ENCODE peak calls at places on chromosomes 4 and X, in eight cellular contexts. One of them, this sample, is unnamed.

GRCh38 chr4:110624016-110624770 is 1.3 kb upstream of the PITX2 start:
- DNase-seq in right atrium auricular region: no peak
- DNase-seq in mucosa of descending colon: no peak
- DNase-seq in A549: no peak
- DNase-seq in fibroblast of lung: no peak
- DNase-seq in psoas muscle: no peak
- DNase-seq in tibial nerve: no peak
- DNase-seq in upper lobe of right lung: no peak
- DNase-seq in this sample: no peak

GRCh38 chrX:48616575-48616974 is 19.3 kb downstream of the WDR13 start:
- DNase-seq in tibial nerve: no peak
- DNase-seq in fibroblast of lung: peak; percentile 48
- DNase-seq in psoas muscle: no peak
- DNase-seq in mucosa of descending colon: no peak
- DNase-seq in A549: no peak
- DNase-seq in right atrium auricular region: no peak
- DNase-seq in upper lobe of right lung: no peak
- DNase-seq in this sample: no peak

GRCh38 chr4:39635023-39635422 is 3.6 kb downstream of the SMIM14 start:
- DNase-seq in mucosa of descending colon: no peak
- DNase-seq in tibial nerve: no peak
- DNase-seq in right atrium auricular region: no peak
- DNase-seq in fibroblast of lung: no peak
- DNase-seq in upper lobe of right lung: no peak
- DNase-seq in psoas muscle: no peak
- DNase-seq in A549: no peak
- DNase-seq in this sample: no peak

GRCh38 chrX:38183577-38183976 is 37.1 kb downstream of the SRPX start:
- DNase-seq in upper lobe of right lung: no peak
- DNase-seq in psoas muscle: no peak
- DNase-seq in fibroblast of lung: peak; percentile 53
- DNase-seq in mucosa of descending colon: no peak
- DNase-seq in tibial nerve: no peak
- DNase-seq in A549: no peak
- DNase-seq in right atrium auricular region: no peak
- DNase-seq in this sample: no peak

GRCh38 chr4:176436500-176436973 is 116.8 kb downstream of the SPCS3 start:
- DNase-seq in upper lobe of right lung: no peak
- DNase-seq in tibial nerve: no peak
- DNase-seq in right atrium auricular region: no peak
- DNase-seq in psoas muscle: no peak
- DNase-seq in fibroblast of lung: peak; percentile 58
- DNase-seq in mucosa of descending colon: no peak
- DNase-seq in A549: peak; percentile 3
- DNase-seq in this sample: no peak

GRCh38 chrX:141405486-141405877 is 163.2 kb upstream of the SPANXC start:
- DNase-seq in psoas muscle: no peak
- DNase-seq in tibial nerve: no peak
- DNase-seq in fibroblast of lung: no peak
- DNase-seq in right atrium auricular region: no peak
- DNase-seq in mucosa of descending colon: no peak
- DNase-seq in upper lobe of right lung: no peak
- DNase-seq in A549: peak; percentile 70
- DNase-seq in this sample: no peak

GRCh38 chr4:121898150-121898549 is 27.9 kb upstream of the BBS7 start:
- DNase-seq in right atrium auricular region: no peak
- DNase-seq in psoas muscle: no peak
- DNase-seq in upper lobe of right lung: no peak
- DNase-seq in A549: no peak
- DNase-seq in tibial nerve: no peak
- DNase-seq in mucosa of descending colon: peak; percentile 15
- DNase-seq in fibroblast of lung: no peak
- DNase-seq in this sample: no peak

GRCh38 chrX:108671526-108671925 is 64.8 kb downstream of the IRS4 start:
- DNase-seq in psoas muscle: no peak
- DNase-seq in right atrium auricular region: no peak
- DNase-seq in mucosa of descending colon: no peak
- DNase-seq in upper lobe of right lung: no peak
- DNase-seq in fibroblast of lung: no peak
- DNase-seq in tibial nerve: no peak
- DNase-seq in A549: no peak
- DNase-seq in this sample: no peak

GRCh38 chr4:182142146-182143085 is 100.8 kb upstream of the TENM3 start:
- DNase-seq in fibroblast of lung: peak; percentile 64
- DNase-seq in right atrium auricular region: no peak
- DNase-seq in A549: no peak
- DNase-seq in psoas muscle: peak; percentile 20
- DNase-seq in upper lobe of right lung: no peak
- DNase-seq in mucosa of descending colon: peak; percentile 39
- DNase-seq in tibial nerve: no peak
- DNase-seq in this sample: peak; percentile 58

GRCh38 chrX:2867191-2867590 is 38.5 kb downstream of the GYG2 start:
- DNase-seq in right atrium auricular region: peak; percentile 40
- DNase-seq in tibial nerve: no peak
- DNase-seq in A549: no peak
- DNase-seq in mucosa of descending colon: no peak
- DNase-seq in fibroblast of lung: no peak
- DNase-seq in psoas muscle: no peak
- DNase-seq in upper lobe of right lung: no peak
- DNase-seq in this sample: no peak

GRCh38 chrX:25941559-25942250 is 196.4 kb upstream of the MAGEB18 start:
- DNase-seq in tibial nerve: no peak
- DNase-seq in psoas muscle: no peak
- DNase-seq in fibroblast of lung: no peak
- DNase-seq in right atrium auricular region: no peak
- DNase-seq in upper lobe of right lung: no peak
- DNase-seq in A549: no peak
- DNase-seq in mucosa of descending colon: no peak
- DNase-seq in this sample: peak; percentile 18

GRCh38 chr4:15498356-15498755 is 28.7 kb downstream of the CC2D2A start:
- DNase-seq in tibial nerve: no peak
- DNase-seq in A549: no peak
- DNase-seq in upper lobe of right lung: no peak
- DNase-seq in right atrium auricular region: no peak
- DNase-seq in mucosa of descending colon: no peak
- DNase-seq in psoas muscle: no peak
- DNase-seq in fibroblast of lung: no peak
- DNase-seq in this sample: no peak

GRCh38 chr4:186757696-186758330 is 34.2 kb upstream of the FAT1 start:
- DNase-seq in right atrium auricular region: no peak
- DNase-seq in fibroblast of lung: no peak
- DNase-seq in A549: no peak
- DNase-seq in upper lobe of right lung: no peak
- DNase-seq in tibial nerve: no peak
- DNase-seq in mucosa of descending colon: no peak
- DNase-seq in psoas muscle: no peak
- DNase-seq in this sample: no peak

GRCh38 chr4:158824425-158825274 is 55.8 kb downstream of the FNIP2 start:
- DNase-seq in mucosa of descending colon: no peak
- DNase-seq in psoas muscle: peak; percentile 43
- DNase-seq in fibroblast of lung: peak; percentile 21
- DNase-seq in upper lobe of right lung: no peak
- DNase-seq in A549: no peak
- DNase-seq in tibial nerve: no peak
- DNase-seq in right atrium auricular region: no peak
- DNase-seq in this sample: peak; percentile 37

GRCh38 chr4:3246458-3247398 is 2.2 kb upstream of the MSANTD1 start:
- DNase-seq in mucosa of descending colon: no peak
- DNase-seq in upper lobe of right lung: no peak
- DNase-seq in right atrium auricular region: no peak
- DNase-seq in fibroblast of lung: no peak
- DNase-seq in A549: no peak
- DNase-seq in tibial nerve: no peak
- DNase-seq in psoas muscle: no peak
- DNase-seq in this sample: no peak

GRCh38 chrX:31931225-31931624 is 859.4 kb upstream of the FTHL17 start:
- DNase-seq in fibroblast of lung: peak; percentile 50
- DNase-seq in upper lobe of right lung: no peak
- DNase-seq in tibial nerve: no peak
- DNase-seq in psoas muscle: no peak
- DNase-seq in right atrium auricular region: no peak
- DNase-seq in mucosa of descending colon: no peak
- DNase-seq in A549: no peak
- DNase-seq in this sample: no peak

GRCh38 chr4:176400816-176401461 is 81.2 kb downstream of the SPCS3 start:
- DNase-seq in fibroblast of lung: peak; percentile 66
- DNase-seq in right atrium auricular region: no peak
- DNase-seq in A549: no peak
- DNase-seq in mucosa of descending colon: no peak
- DNase-seq in psoas muscle: no peak
- DNase-seq in tibial nerve: no peak
- DNase-seq in upper lobe of right lung: no peak
- DNase-seq in this sample: no peak

GRCh38 chr4:99868126-99868596 is 26.1 kb downstream of the LAMTOR3 start:
- DNase-seq in psoas muscle: no peak
- DNase-seq in right atrium auricular region: no peak
- DNase-seq in tibial nerve: no peak
- DNase-seq in mucosa of descending colon: no peak
- DNase-seq in fibroblast of lung: peak; percentile 43
- DNase-seq in upper lobe of right lung: no peak
- DNase-seq in A549: no peak
- DNase-seq in this sample: peak; percentile 3

GRCh38 chr4:33184684-33185083 is 2464.5 kb downstream of the PCDH7 start:
- DNase-seq in tibial nerve: no peak
- DNase-seq in upper lobe of right lung: no peak
- DNase-seq in mucosa of descending colon: no peak
- DNase-seq in fibroblast of lung: peak; percentile 69
- DNase-seq in right atrium auricular region: no peak
- DNase-seq in A549: no peak
- DNase-seq in psoas muscle: no peak
- DNase-seq in this sample: no peak

GRCh38 chr4:14837860-14838259 is 164.4 kb upstream of the CPEB2 start:
- DNase-seq in upper lobe of right lung: no peak
- DNase-seq in psoas muscle: no peak
- DNase-seq in fibroblast of lung: no peak
- DNase-seq in right atrium auricular region: no peak
- DNase-seq in mucosa of descending colon: no peak
- DNase-seq in tibial nerve: no peak
- DNase-seq in A549: no peak
- DNase-seq in this sample: no peak

GRCh38 chr4:73729534-73730165 is 10.7 kb upstream of the CXCL8 start:
- DNase-seq in right atrium auricular region: peak; percentile 82
- DNase-seq in psoas muscle: peak; percentile 48
- DNase-seq in upper lobe of right lung: peak; percentile 63
- DNase-seq in tibial nerve: peak; percentile 81
- DNase-seq in A549: peak; percentile 43
- DNase-seq in fibroblast of lung: peak; percentile 92
- DNase-seq in mucosa of descending colon: no peak
- DNase-seq in this sample: peak; percentile 66

GRCh38 chrX:34734383-34734782 is 77.3 kb upstream of the TMEM47 start:
- DNase-seq in A549: no peak
- DNase-seq in upper lobe of right lung: no peak
- DNase-seq in mucosa of descending colon: no peak
- DNase-seq in psoas muscle: no peak
- DNase-seq in right atrium auricular region: no peak
- DNase-seq in fibroblast of lung: peak; percentile 48
- DNase-seq in tibial nerve: no peak
- DNase-seq in this sample: peak; percentile 3

GRCh38 chrX:74242050-74242449 is 61.9 kb upstream of the ZCCHC13 start:
- DNase-seq in fibroblast of lung: peak; percentile 39
- DNase-seq in A549: no peak
- DNase-seq in tibial nerve: no peak
- DNase-seq in right atrium auricular region: no peak
- DNase-seq in psoas muscle: no peak
- DNase-seq in upper lobe of right lung: no peak
- DNase-seq in mucosa of descending colon: no peak
- DNase-seq in this sample: peak; percentile 44

DNA sequence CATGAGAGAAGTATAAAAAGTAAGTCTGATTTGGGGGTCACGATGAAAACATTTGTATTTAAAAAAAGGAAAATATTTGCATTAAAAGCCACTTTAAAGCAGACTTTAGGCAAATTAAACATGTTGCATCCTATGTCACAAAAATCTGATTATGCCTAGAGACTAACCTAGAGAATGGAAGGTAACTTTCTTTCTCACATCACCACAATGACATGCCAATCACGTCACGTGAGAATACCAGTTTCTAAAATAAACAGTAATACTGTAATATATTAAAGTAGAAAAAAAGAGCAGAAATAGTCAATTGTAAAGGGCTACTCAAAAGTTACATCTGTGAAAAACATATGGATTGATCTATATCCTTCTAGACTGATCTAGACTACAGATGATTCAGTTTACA is 3.3 kb downstream of the CHIC2 start:
- DNase-seq in mucosa of descending colon: no peak
- DNase-seq in fibroblast of lung: no peak
- DNase-seq in upper lobe of right lung: no peak
- DNase-seq in tibial nerve: no peak
- DNase-seq in A549: no peak
- DNase-seq in right atrium auricular region: no peak
- DNase-seq in psoas muscle: no peak
- DNase-seq in this sample: no peak
- H3K4me1 ChIP-seq in mucosa of descending colon: peaks cover 17% of the 10 kb centered on the region
- H3K4me1 ChIP-seq in fibroblast of lung: peaks cover 9% of the 10 kb centered on the region
- H3K4me1 ChIP-seq in upper lobe of right lung: peaks cover 67% of the 10 kb centered on the region
- H3K4me1 ChIP-seq in tibial nerve: peaks cover 4% of the 10 kb centered on the region
- H3K4me1 ChIP-seq in A549: peaks cover 21% of the 10 kb centered on the region
- H3K4me1 ChIP-seq in right atrium auricular region: peaks cover 55% of the 10 kb centered on the region
- H3K4me1 ChIP-seq in psoas muscle: peaks cover 71% of the 10 kb centered on the region
- H3K4me1 ChIP-seq in this sample: peaks cover 39% of the 10 kb centered on the region

DNA sequence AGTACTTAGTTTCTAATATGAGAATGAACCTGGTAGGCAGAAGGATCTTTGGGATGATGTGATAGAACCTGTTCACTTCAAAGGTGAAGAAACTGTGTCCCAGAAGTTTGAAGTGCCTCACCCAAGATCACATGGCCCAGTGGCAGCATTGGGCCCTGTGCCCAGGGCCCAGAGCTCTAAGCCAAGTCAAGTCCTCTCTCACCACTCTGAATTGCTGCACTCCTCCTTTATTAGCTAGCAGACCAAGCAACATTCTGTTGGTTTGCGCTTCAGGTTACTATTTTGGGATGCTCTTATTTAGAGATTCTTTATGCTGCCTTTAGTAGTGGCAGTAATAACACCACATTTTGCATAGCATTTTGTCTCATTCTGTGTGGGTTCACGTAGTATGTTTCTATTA is 82.7 kb downstream of the PARM1 start:
- DNase-seq in right atrium auricular region: no peak
- DNase-seq in A549: no peak
- DNase-seq in fibroblast of lung: no peak
- DNase-seq in upper lobe of right lung: peak; percentile 81
- DNase-seq in mucosa of descending colon: no peak
- DNase-seq in tibial nerve: no peak
- DNase-seq in psoas muscle: no peak
- DNase-seq in this sample: no peak
- TF ChIP-seq CTCF in right atrium auricular region: no peak
- TF ChIP-seq CTCF in A549: no peak
- TF ChIP-seq CTCF in fibroblast of lung: no peak
- TF ChIP-seq CTCF in upper lobe of right lung: no peak
- TF ChIP-seq CTCF in mucosa of descending colon: no peak
- TF ChIP-seq CTCF in tibial nerve: no peak
- TF ChIP-seq CTCF in psoas muscle: no peak
- TF ChIP-seq CTCF in this sample: no peak

GRCh38 chr4:168840988-168841681 is 168.9 kb downstream of the CBR4 start:
- DNase-seq in upper lobe of right lung: no peak
- DNase-seq in fibroblast of lung: no peak
- DNase-seq in tibial nerve: no peak
- DNase-seq in A549: no peak
- DNase-seq in right atrium auricular region: no peak
- DNase-seq in mucosa of descending colon: no peak
- DNase-seq in psoas muscle: no peak
- DNase-seq in this sample: no peak
- H3K4me1 ChIP-seq in upper lobe of right lung: peaks cover 32% of the 10 kb centered on the region
- H3K4me1 ChIP-seq in fibroblast of lung: peaks cover 7% of the 10 kb centered on the region
- H3K4me1 ChIP-seq in tibial nerve: no peaks in the 10 kb centered on the region
- H3K4me1 ChIP-seq in A549: peaks cover 94% of the 10 kb centered on the region
- H3K4me1 ChIP-seq in right atrium auricular region: peaks cover 91% of the 10 kb centered on the region
- H3K4me1 ChIP-seq in mucosa of descending colon: no peaks in the 10 kb centered on the region
- H3K4me1 ChIP-seq in psoas muscle: peaks cover 76% of the 10 kb centered on the region
- H3K4me1 ChIP-seq in this sample: peaks cover 13% of the 10 kb centered on the region

GRCh38 chr4:13430834-13431568 is 53.1 kb downstream of the RAB28 start:
- DNase-seq in psoas muscle: no peak
- DNase-seq in mucosa of descending colon: no peak
- DNase-seq in fibroblast of lung: no peak
- DNase-seq in upper lobe of right lung: no peak
- DNase-seq in tibial nerve: no peak
- DNase-seq in right atrium auricular region: no peak
- DNase-seq in A549: no peak
- DNase-seq in this sample: no peak
- TF ChIP-seq CTCF in psoas muscle: no peak
- TF ChIP-seq CTCF in mucosa of descending colon: no peak
- TF ChIP-seq CTCF in fibroblast of lung: no peak
- TF ChIP-seq CTCF in upper lobe of right lung: peak; percentile 12
- TF ChIP-seq CTCF in tibial nerve: no peak
- TF ChIP-seq CTCF in right atrium auricular region: no peak
- TF ChIP-seq CTCF in A549: no peak
- TF ChIP-seq CTCF in this sample: peak; percentile 18